ENCODE peak calls at places on chromosomes 6 and 20, in seven cellular contexts. I, D, E, R, T, Y and F are unnamed samples.

GRCh38 chr6:12467706-12468670 is 177.8 kb downstream of the EDN1 start:
- DNase-seq in I (peak; percentile 26), D (no peak), E (no peak), R (no peak), T (no peak), Y (no peak), F (no peak)

GRCh38 chr6:117169781-117170281 is 95.5 kb upstream of the VGLL2 start:
- DNase-seq in I (no peak), D (no peak), E (no peak), R (no peak), T (no peak), Y (no peak), F (no peak)

GRCh38 chr20:45404438-45404837 is 3.7 kb upstream of the DBNDD2 start:
- DNase-seq in I (no peak), D (no peak), E (no peak), R (no peak), T (no peak), Y (no peak), F (no peak)

GRCh38 chr6:3585320-3585935 is 128.6 kb upstream of the SLC22A23 start:
- DNase-seq in I (peak; percentile 86), D (no peak), E (no peak), R (no peak), T (no peak), Y (no peak), F (no peak)

GRCh38 chr20:37282558-37282957 is 6.9 kb upstream of the MANBAL start:
- DNase-seq in I (peak; percentile 90), D (no peak), E (no peak), R (no peak), T (no peak), Y (no peak), F (no peak)

GRCh38 chr6:5422321-5422915 is 161.1 kb downstream of the FARS2 start:
- DNase-seq in I (peak; percentile 78), D (peak; percentile 56), E (no peak), R (no peak), T (peak; percentile 50), Y (no peak), F (no peak)

GRCh38 chr6:109023348-109023925 is 71.2 kb downstream of the SESN1 start:
- DNase-seq in I (no peak), D (no peak), E (no peak), R (no peak), T (no peak), Y (no peak), F (no peak)

GRCh38 chr6:140043357-140043756 is 668.9 kb upstream of the CITED2 start:
- DNase-seq in I (peak; percentile 84), D (no peak), E (no peak), R (no peak), T (no peak), Y (no peak), F (no peak)

GRCh38 chr6:41757931-41758640 is 10.9 kb upstream of the PGC start:
- DNase-seq in I (peak; percentile 44), D (no peak), E (no peak), R (no peak), T (no peak), Y (no peak), F (no peak)

GRCh38 chr20:19628570-19629134 is 129.4 kb upstream of the RIN2 start:
- DNase-seq in I (peak; percentile 85), D (no peak), E (no peak), R (no peak), T (no peak), Y (no peak), F (no peak)

GRCh38 chr6:125832396-125832795 is 41.6 kb downstream of the NCOA7 start:
- DNase-seq in I (no peak), D (no peak), E (no peak), R (no peak), T (no peak), Y (no peak), F (no peak)

GRCh38 chr20:7147220-7147601 is 379.7 kb downstream of the BMP2 start:
- DNase-seq in I (no peak), D (no peak), E (no peak), R (no peak), T (no peak), Y (no peak), F (no peak)

GRCh38 chr6:109296305-109296915 is 85.9 kb downstream of the CD164 start:
- DNase-seq in I (no peak), D (no peak), E (no peak), R (no peak), T (no peak), Y (no peak), F (no peak)

GRCh38 chr20:35306931-35307517 is 14.8 kb upstream of the FAM83C start:
- DNase-seq in I (peak; percentile 86), D (peak; percentile 53), E (peak; percentile 43), R (no peak), T (peak; percentile 60), Y (no peak), F (no peak)

GRCh38 chr20:63835031-63835858 is 4.2 kb upstream of the ZBTB46 start:
- DNase-seq in I (peak; percentile 99), D (peak; percentile 83), E (peak; percentile 39), R (peak; percentile 89), T (peak; percentile 70), Y (no peak), F (peak; percentile 99)

GRCh38 chr20:54605319-54605718 is 129.9 kb downstream of the DOK5 start:
- DNase-seq in I (no peak), D (no peak), E (no peak), R (no peak), T (no peak), Y (no peak), F (no peak)